ENCODE peak calls at places on chromosome 1, in nine cellular contexts. One of them, this sample, is unnamed.

GRCh38 chr1:71046891-71047634 is 553 bp downstream of the PTGER3 start:
- DNase-seq in heart left ventricle: peak; percentile 66
- DNase-seq in suprapubic skin: peak; percentile 78
- DNase-seq in ascending aorta: no peak
- DNase-seq in GM20000: peak; percentile 37
- DNase-seq in progenitor cell of endocrine pancreas: no peak
- DNase-seq in AG04450: no peak
- DNase-seq in MCF 10A: no peak
- DNase-seq in lung: no peak
- DNase-seq in this sample: no peak

GRCh38 chr1:159751022-159751421 is 29.7 kb upstream of the DUSP23 start:
- DNase-seq in lung: no peak
- DNase-seq in ascending aorta: no peak
- DNase-seq in progenitor cell of endocrine pancreas: no peak
- DNase-seq in GM20000: no peak
- DNase-seq in suprapubic skin: no peak
- DNase-seq in AG04450: no peak
- DNase-seq in heart left ventricle: no peak
- DNase-seq in MCF 10A: no peak
- DNase-seq in this sample: no peak

GRCh38 chr1:235739124-235739523 is 89.5 kb upstream of the GNG4 start:
- DNase-seq in MCF 10A: peak; percentile 73
- DNase-seq in GM20000: no peak
- DNase-seq in ascending aorta: no peak
- DNase-seq in lung: no peak
- DNase-seq in progenitor cell of endocrine pancreas: no peak
- DNase-seq in heart left ventricle: no peak
- DNase-seq in AG04450: peak; percentile 58
- DNase-seq in suprapubic skin: no peak
- DNase-seq in this sample: no peak

GRCh38 chr1:52970149-52970548 is 43.1 kb downstream of the SCP2 start:
- DNase-seq in AG04450: no peak
- DNase-seq in ascending aorta: no peak
- DNase-seq in lung: no peak
- DNase-seq in GM20000: no peak
- DNase-seq in suprapubic skin: no peak
- DNase-seq in MCF 10A: peak; percentile 8
- DNase-seq in progenitor cell of endocrine pancreas: no peak
- DNase-seq in heart left ventricle: no peak
- DNase-seq in this sample: no peak

GRCh38 chr1:18972531-18972930 is 16.1 kb upstream of the IFFO2 start:
- DNase-seq in MCF 10A: peak; percentile 51
- DNase-seq in GM20000: no peak
- DNase-seq in ascending aorta: no peak
- DNase-seq in suprapubic skin: no peak
- DNase-seq in progenitor cell of endocrine pancreas: no peak
- DNase-seq in heart left ventricle: no peak
- DNase-seq in AG04450: no peak
- DNase-seq in lung: no peak
- DNase-seq in this sample: no peak

GRCh38 chr1:228827026-228827425 is 91.7 kb downstream of the RHOU start:
- DNase-seq in lung: no peak
- DNase-seq in GM20000: no peak
- DNase-seq in MCF 10A: peak; percentile 53
- DNase-seq in ascending aorta: no peak
- DNase-seq in suprapubic skin: no peak
- DNase-seq in progenitor cell of endocrine pancreas: no peak
- DNase-seq in AG04450: no peak
- DNase-seq in heart left ventricle: no peak
- DNase-seq in this sample: no peak

GRCh38 chr1:89605692-89606091 is 27.2 kb upstream of the LRRC8C start:
- DNase-seq in progenitor cell of endocrine pancreas: no peak
- DNase-seq in GM20000: no peak
- DNase-seq in lung: no peak
- DNase-seq in AG04450: no peak
- DNase-seq in ascending aorta: no peak
- DNase-seq in heart left ventricle: no peak
- DNase-seq in suprapubic skin: no peak
- DNase-seq in MCF 10A: peak; percentile 92
- DNase-seq in this sample: no peak

GRCh38 chr1:30190481-30191153 is 532.8 kb downstream of the MATN1 start:
- DNase-seq in AG04450: no peak
- DNase-seq in ascending aorta: no peak
- DNase-seq in progenitor cell of endocrine pancreas: no peak
- DNase-seq in heart left ventricle: no peak
- DNase-seq in suprapubic skin: no peak
- DNase-seq in GM20000: no peak
- DNase-seq in lung: peak; percentile 11
- DNase-seq in MCF 10A: no peak
- DNase-seq in this sample: peak; percentile 44

GRCh38 chr1:938088-938683 is 14.5 kb downstream of the SAMD11 start:
- DNase-seq in heart left ventricle: no peak
- DNase-seq in progenitor cell of endocrine pancreas: no peak
- DNase-seq in GM20000: no peak
- DNase-seq in lung: no peak
- DNase-seq in AG04450: no peak
- DNase-seq in ascending aorta: no peak
- DNase-seq in MCF 10A: peak; percentile 66
- DNase-seq in suprapubic skin: no peak
- DNase-seq in this sample: no peak

GRCh38 chr1:2137257-2138121 is 57.1 kb downstream of the FAAP20 start:
- DNase-seq in heart left ventricle: peak; percentile 45
- DNase-seq in AG04450: no peak
- DNase-seq in MCF 10A: no peak
- DNase-seq in ascending aorta: no peak
- DNase-seq in lung: peak; percentile 70
- DNase-seq in suprapubic skin: peak; percentile 63
- DNase-seq in GM20000: no peak
- DNase-seq in progenitor cell of endocrine pancreas: no peak
- DNase-seq in this sample: no peak

GRCh38 chr1:28867850-28868249 is 46.5 kb upstream of the EPB41 start:
- DNase-seq in heart left ventricle: no peak
- DNase-seq in lung: no peak
- DNase-seq in progenitor cell of endocrine pancreas: no peak
- DNase-seq in ascending aorta: no peak
- DNase-seq in suprapubic skin: no peak
- DNase-seq in AG04450: no peak
- DNase-seq in GM20000: no peak
- DNase-seq in MCF 10A: no peak
- DNase-seq in this sample: no peak

GRCh38 chr1:53583021-53583902 is 124.1 kb downstream of the DMRTB1 start:
- DNase-seq in AG04450: no peak
- DNase-seq in MCF 10A: no peak
- DNase-seq in progenitor cell of endocrine pancreas: no peak
- DNase-seq in suprapubic skin: peak; percentile 74
- DNase-seq in lung: no peak
- DNase-seq in heart left ventricle: peak; percentile 36
- DNase-seq in ascending aorta: no peak
- DNase-seq in GM20000: no peak
- DNase-seq in this sample: no peak

GRCh38 chr1:109726728-109727127 is 14.1 kb downstream of the GSTM3 start:
- DNase-seq in suprapubic skin: no peak
- DNase-seq in AG04450: no peak
- DNase-seq in GM20000: no peak
- DNase-seq in MCF 10A: no peak
- DNase-seq in heart left ventricle: no peak
- DNase-seq in ascending aorta: no peak
- DNase-seq in lung: no peak
- DNase-seq in progenitor cell of endocrine pancreas: no peak
- DNase-seq in this sample: no peak

GRCh38 chr1:205812271-205812877 is 624 bp downstream of the SLC41A1 start:
- DNase-seq in progenitor cell of endocrine pancreas: peak; percentile 15
- DNase-seq in GM20000: peak; percentile 52
- DNase-seq in lung: no peak
- DNase-seq in suprapubic skin: no peak
- DNase-seq in ascending aorta: no peak
- DNase-seq in heart left ventricle: no peak
- DNase-seq in AG04450: no peak
- DNase-seq in MCF 10A: peak; percentile 36
- DNase-seq in this sample: no peak

GRCh38 chr1:29708818-29709710 is 472.7 kb downstream of the PTPRU start:
- DNase-seq in GM20000: no peak
- DNase-seq in suprapubic skin: no peak
- DNase-seq in ascending aorta: no peak
- DNase-seq in heart left ventricle: no peak
- DNase-seq in MCF 10A: peak; percentile 91
- DNase-seq in lung: no peak
- DNase-seq in progenitor cell of endocrine pancreas: no peak
- DNase-seq in AG04450: peak; percentile 63
- DNase-seq in this sample: no peak

GRCh38 chr1:91402023-91402422 is 2.6 kb downstream of the HFM1 start:
- DNase-seq in GM20000: peak; percentile 36
- DNase-seq in progenitor cell of endocrine pancreas: no peak
- DNase-seq in ascending aorta: no peak
- DNase-seq in heart left ventricle: no peak
- DNase-seq in lung: no peak
- DNase-seq in MCF 10A: peak; percentile 39
- DNase-seq in suprapubic skin: no peak
- DNase-seq in AG04450: no peak
- DNase-seq in this sample: no peak

DNA sequence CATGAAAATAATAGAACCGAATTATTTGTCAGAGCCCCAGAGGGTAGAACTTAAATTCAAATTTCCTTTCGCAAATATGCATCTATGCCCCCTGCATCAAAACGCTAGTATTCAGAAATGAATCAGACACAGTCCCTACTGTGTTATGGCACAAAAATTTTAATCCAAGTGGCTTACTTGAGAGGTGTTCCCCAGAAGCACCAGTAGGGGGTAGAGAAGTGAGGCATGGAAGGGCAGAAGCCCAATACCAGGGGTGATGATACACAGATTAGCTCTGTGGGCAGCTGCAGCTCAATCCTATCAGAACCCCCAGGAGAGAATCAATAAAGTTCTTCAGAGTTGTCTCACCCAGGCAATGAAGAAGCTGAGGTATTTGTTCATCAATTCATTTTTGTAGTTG is 342.2 kb downstream of the OMA1 start:
- DNase-seq in lung: no peak
- DNase-seq in progenitor cell of endocrine pancreas: no peak
- DNase-seq in MCF 10A: peak; percentile 18
- DNase-seq in suprapubic skin: no peak
- DNase-seq in heart left ventricle: no peak
- DNase-seq in ascending aorta: no peak
- DNase-seq in AG04450: no peak
- DNase-seq in GM20000: no peak
- DNase-seq in this sample: no peak
- TF ChIP-seq CTCF in lung: no peak
- TF ChIP-seq CTCF in progenitor cell of endocrine pancreas: peak; percentile 41
- TF ChIP-seq CTCF in MCF 10A: no peak
- TF ChIP-seq CTCF in suprapubic skin: no peak
- TF ChIP-seq CTCF in heart left ventricle: no peak
- TF ChIP-seq CTCF in ascending aorta: no peak
- TF ChIP-seq CTCF in AG04450: peak; percentile 29
- TF ChIP-seq CTCF in GM20000: no peak
- TF ChIP-seq CTCF in this sample: peak; percentile 61

DNA sequence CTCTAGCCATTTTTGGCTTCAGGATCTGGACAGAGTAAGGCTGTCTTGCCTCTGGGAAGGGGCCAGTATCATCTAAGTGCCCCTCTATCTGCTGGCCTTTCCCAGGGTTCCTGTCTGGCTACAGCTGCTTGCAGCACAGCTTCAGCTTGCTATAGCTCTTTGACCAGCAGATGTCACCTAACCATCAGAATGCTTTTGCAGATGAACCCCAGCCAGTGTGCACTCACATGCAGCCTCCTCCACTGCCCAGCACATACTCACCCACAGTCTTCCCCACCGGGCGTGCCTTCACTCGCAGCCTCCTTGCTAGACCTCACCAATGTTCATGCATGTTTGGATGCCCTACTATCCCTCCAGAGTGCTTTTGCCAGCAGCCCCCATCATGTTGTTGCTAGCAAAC is 769.0 kb downstream of the BRINP3 start:
- DNase-seq in lung: no peak
- DNase-seq in MCF 10A: peak; percentile 35
- DNase-seq in suprapubic skin: no peak
- DNase-seq in heart left ventricle: no peak
- DNase-seq in progenitor cell of endocrine pancreas: no peak
- DNase-seq in ascending aorta: no peak
- DNase-seq in GM20000: no peak
- DNase-seq in AG04450: no peak
- DNase-seq in this sample: no peak
- TF ChIP-seq CTCF in lung: no peak
- TF ChIP-seq CTCF in MCF 10A: peak; percentile 16
- TF ChIP-seq CTCF in suprapubic skin: no peak
- TF ChIP-seq CTCF in heart left ventricle: no peak
- TF ChIP-seq CTCF in progenitor cell of endocrine pancreas: peak; percentile 29
- TF ChIP-seq CTCF in ascending aorta: no peak
- TF ChIP-seq CTCF in GM20000: no peak
- TF ChIP-seq CTCF in AG04450: peak; percentile 27
- TF ChIP-seq CTCF in this sample: peak; percentile 53

GRCh38 chr1:42956739-42957138 is 1.9 kb downstream of the SLC2A1 start:
- DNase-seq in ascending aorta: no peak
- DNase-seq in suprapubic skin: no peak
- DNase-seq in heart left ventricle: no peak
- DNase-seq in GM20000: no peak
- DNase-seq in AG04450: no peak
- DNase-seq in lung: no peak
- DNase-seq in MCF 10A: no peak
- DNase-seq in progenitor cell of endocrine pancreas: no peak
- DNase-seq in this sample: no peak

GRCh38 chr1:42957229-42957879 is 1.3 kb downstream of the SLC2A1 start:
- DNase-seq in GM20000: no peak
- DNase-seq in AG04450: no peak
- DNase-seq in ascending aorta: no peak
- DNase-seq in heart left ventricle: no peak
- DNase-seq in MCF 10A: peak; percentile 35
- DNase-seq in lung: no peak
- DNase-seq in suprapubic skin: no peak
- DNase-seq in progenitor cell of endocrine pancreas: no peak
- DNase-seq in this sample: no peak

GRCh38 chr1:42955311-42956063 is 3.2 kb downstream of the SLC2A1 start:
- DNase-seq in lung: no peak
- DNase-seq in ascending aorta: no peak
- DNase-seq in GM20000: no peak
- DNase-seq in progenitor cell of endocrine pancreas: no peak
- DNase-seq in suprapubic skin: no peak
- DNase-seq in heart left ventricle: no peak
- DNase-seq in AG04450: no peak
- DNase-seq in MCF 10A: no peak
- DNase-seq in this sample: no peak

GRCh38 chr1:42958488-42959317 is at the start of gene SLC2A1:
- DNase-seq in ascending aorta: peak; percentile 88
- DNase-seq in heart left ventricle: peak; percentile 95
- DNase-seq in GM20000: peak; percentile 98
- DNase-seq in lung: peak; percentile 82
- DNase-seq in MCF 10A: peak; percentile 95
- DNase-seq in suprapubic skin: peak; percentile 93
- DNase-seq in AG04450: peak; percentile 86
- DNase-seq in progenitor cell of endocrine pancreas: peak; percentile 83
- DNase-seq in this sample: peak; percentile 93

GRCh38 chr1:42957880-42958487 is 684 bp downstream of the SLC2A1 start:
- DNase-seq in ascending aorta: no peak
- DNase-seq in progenitor cell of endocrine pancreas: peak; percentile 42
- DNase-seq in AG04450: no peak
- DNase-seq in suprapubic skin: no peak
- DNase-seq in MCF 10A: peak; percentile 57
- DNase-seq in heart left ventricle: peak; percentile 79
- DNase-seq in lung: no peak
- DNase-seq in GM20000: peak; percentile 96
- DNase-seq in this sample: peak; percentile 78
- TF ChIP-seq CTCF in ascending aorta: no peak
- TF ChIP-seq CTCF in progenitor cell of endocrine pancreas: peak; percentile 31
- TF ChIP-seq CTCF in AG04450: no peak
- TF ChIP-seq CTCF in suprapubic skin: no peak
- TF ChIP-seq CTCF in MCF 10A: no peak
- TF ChIP-seq CTCF in heart left ventricle: no peak
- TF ChIP-seq CTCF in lung: no peak
- TF ChIP-seq CTCF in GM20000: no peak
- TF ChIP-seq CTCF in this sample: no peak

GRCh38 chr1:94819945-94820746 is at the start of gene SLC44A3:
- DNase-seq in heart left ventricle: peak; percentile 77
- DNase-seq in lung: peak; percentile 58
- DNase-seq in GM20000: peak; percentile 34
- DNase-seq in progenitor cell of endocrine pancreas: peak; percentile 59
- DNase-seq in AG04450: no peak
- DNase-seq in MCF 10A: peak; percentile 51
- DNase-seq in ascending aorta: no peak
- DNase-seq in suprapubic skin: no peak
- DNase-seq in this sample: peak; percentile 77
- TF ChIP-seq CTCF in heart left ventricle: peak; percentile 39
- TF ChIP-seq CTCF in lung: no peak
- TF ChIP-seq CTCF in GM20000: no peak
- TF ChIP-seq CTCF in progenitor cell of endocrine pancreas: peak; percentile 30
- TF ChIP-seq CTCF in AG04450: peak; percentile 27
- TF ChIP-seq CTCF in MCF 10A: peak; percentile 30
- TF ChIP-seq CTCF in ascending aorta: peak; percentile 12
- TF ChIP-seq CTCF in suprapubic skin: no peak
- TF ChIP-seq CTCF in this sample: peak; percentile 56